ENCODE peak calls at places on chromosome 10, in seven cellular contexts. P, T, V, S, Q, L and R are unnamed samples.

GRCh38 chr10:35211390-35211789 is 84.7 kb downstream of the CREM start:
- DNase-seq in T (no peak), S (no peak), Q (no peak), P (no peak), V (no peak), L (no peak), R (no peak)

GRCh38 chr10:133329401-133330202 is 7.1 kb downstream of the CALY start:
- DNase-seq in L (no peak), S (peak), Q (peak), P (peak), T (peak), V (peak), R (peak)

GRCh38 chr10:60648761-60649160 is 129.5 kb upstream of the CDK1 start:
- DNase-seq in P (no peak), V (no peak), T (no peak), S (no peak), Q (no peak), L (no peak), R (no peak)

GRCh38 chr10:103708627-103709288 is 146.6 kb downstream of the SH3PXD2A start:
- DNase-seq in V (peak), Q (no peak), S (no peak), P (no peak), T (no peak), L (no peak), R (no peak)

GRCh38 chr10:71975087-71975890 is 11.1 kb downstream of the CHST3 start:
- DNase-seq in T (no peak), V (no peak), P (no peak), L (no peak), S (no peak), Q (peak), R (peak)

GRCh38 chr10:131062621-131063260 is 248.8 kb downstream of the TCERG1L start:
- DNase-seq in T (no peak), V (no peak), L (no peak), S (no peak), P (no peak), Q (no peak), R (no peak)

GRCh38 chr10:114634607-114634974 is 23.5 kb downstream of the ABLIM1 start:
- DNase-seq in V (peak), S (no peak), Q (peak), P (no peak), L (peak), T (peak), R (peak)

GRCh38 chr10:67763499-67764011 is 67.6 kb upstream of the CTNNA3 start:
- DNase-seq in L (no peak), T (peak), V (peak), S (no peak), Q (peak), P (peak), R (peak)

GRCh38 chr10:60282771-60283353 is 106.8 kb downstream of the ANK3 start:
- DNase-seq in S (no peak), V (peak), Q (peak), T (peak), P (no peak), L (peak), R (peak)

GRCh38 chr10:24462889-24463552 is 254.1 kb downstream of the KIAA1217 start:
- DNase-seq in T (no peak), V (no peak), P (no peak), Q (no peak), S (no peak), L (no peak), R (no peak)

GRCh38 chr10:1589257-1589656 is 148.1 kb downstream of the ADARB2 start:
- DNase-seq in P (no peak), T (no peak), S (no peak), Q (no peak), V (no peak), L (no peak), R (no peak)